ENCODE peak calls at places on chromosome X, in seven cellular contexts. S is RPMI7951, T is EH, D is Ammon's horn, K is fibroblast of the aortic adventitia, O is AG08395, L is amygdala. G is an unnamed sample.

GRCh38 chrX:63735882-63736281 is 49.1 kb downstream of the ARHGEF9 start:
- DNase-seq in L (no peak), O (peak), S (no peak), T (no peak), D (no peak), K (no peak), G (no peak)

GRCh38 chrX:84415155-84415554 is 87.1 kb downstream of the HDX start:
- DNase-seq in K (no peak), T (no peak), D (peak), O (no peak), L (no peak), S (no peak), G (no peak)

GRCh38 chrX:31854716-31855115 is 782.9 kb upstream of the FTHL17 start:
- DNase-seq in D (no peak), K (no peak), T (no peak), L (no peak), S (no peak), O (no peak), G (no peak)

GRCh38 chrX:48835524-48836329 is at the start of gene PCSK1N:
- DNase-seq in L (no peak), K (no peak), D (peak), T (no peak), O (no peak), S (no peak), G (peak)

GRCh38 chrX:153851981-153852380 is 21.6 kb upstream of the PDZD4 start:
- DNase-seq in O (no peak), T (no peak), K (no peak), L (no peak), S (no peak), D (no peak), G (no peak)

GRCh38 chrX:39335447-39336235 is 534.4 kb downstream of the MID1IP1 start:
- DNase-seq in S (peak), T (no peak), L (no peak), D (no peak), K (no peak), O (no peak), G (peak)

GRCh38 chrX:119155416-119156035 is 27.9 kb upstream of the KIAA1210 start:
- DNase-seq in L (no peak), T (peak), S (peak), O (peak), K (peak), D (no peak), G (peak)

GRCh38 chrX:11266329-11266830 is 26.8 kb upstream of the AMELX start:
- DNase-seq in O (no peak), K (no peak), S (no peak), T (no peak), L (no peak), D (no peak), G (no peak)

GRCh38 chrX:153384390-153384789 is 16.8 kb downstream of the PNMA6E start:
- DNase-seq in S (no peak), T (no peak), L (no peak), D (no peak), O (no peak), K (no peak), G (no peak)

GRCh38 chrX:39721570-39722279 is 376.0 kb downstream of the BCOR start:
- DNase-seq in S (no peak), T (peak), D (no peak), O (no peak), L (no peak), K (peak), G (no peak)

GRCh38 chrX:39519213-39519544 is 578.6 kb downstream of the BCOR start:
- DNase-seq in S (peak), K (peak), O (no peak), L (peak), T (peak), D (peak), G (no peak)

GRCh38 chrX:133248177-133248576 is 30.0 kb upstream of the TFDP3 start:
- DNase-seq in K (no peak), T (no peak), L (no peak), S (no peak), O (no peak), D (no peak), G (no peak)

GRCh38 chrX:153642313-153642654 is 4.7 kb upstream of the DUSP9 start:
- DNase-seq in S (no peak), D (no peak), T (peak), O (no peak), L (no peak), K (no peak), G (no peak)

GRCh38 chrX:11655282-11655985 is 10.3 kb downstream of the ARHGAP6 start:
- DNase-seq in D (no peak), T (no peak), L (no peak), O (no peak), S (no peak), K (no peak), G (no peak)

GRCh38 chrX:635428-636192 is 5.0 kb downstream of the SHOX start:
- DNase-seq in S (no peak), L (no peak), T (peak), O (no peak), K (no peak), D (no peak), G (no peak)

GRCh38 chrX:20361081-20361889 is 94.6 kb upstream of the RPS6KA3 start:
- DNase-seq in L (no peak), S (peak), O (peak), K (peak), T (peak), D (no peak), G (peak)

GRCh38 chrX:53184836-53185235 is 40.2 kb downstream of the KDM5C start:
- DNase-seq in S (peak), L (no peak), D (no peak), T (peak), K (no peak), O (peak), G (no peak)

GRCh38 chrX:3143043-3143799 is 102.0 kb downstream of the ARSF start:
- DNase-seq in D (no peak), K (no peak), O (no peak), S (peak), T (no peak), L (no peak), G (peak)

GRCh38 chrX:30627818-30628652 is 25.2 kb upstream of the GK start:
- DNase-seq in L (no peak), S (no peak), K (no peak), D (peak), T (no peak), O (no peak), G (no peak)

GRCh38 chrX:40832723-40833122 is 97.4 kb upstream of the MED14 start:
- DNase-seq in D (no peak), L (no peak), T (no peak), K (no peak), O (no peak), S (no peak), G (no peak)

GRCh38 chrX:63784902-63785692 is at the start of gene ARHGEF9:
- DNase-seq in S (peak), O (peak), K (no peak), T (peak), D (peak), L (peak), G (no peak)

GRCh38 chrX:134622056-134622812 is 36.0 kb downstream of the PLAC1 start:
- DNase-seq in S (peak), L (no peak), K (peak), T (peak), D (no peak), O (peak), G (peak)

GRCh38 chrX:69032601-69033000 is 132.7 kb downstream of the PJA1 start:
- DNase-seq in S (peak), O (no peak), K (no peak), T (no peak), D (no peak), L (no peak), G (no peak)

GRCh38 chrX:72308566-72309296 is 3.0 kb upstream of the CITED1 start:
- DNase-seq in S (peak), D (peak), L (peak), O (peak), K (peak), T (peak), G (peak)

GRCh38 chrX:77505227-77505626 is 58.0 kb downstream of the FGF16 start:
- DNase-seq in S (no peak), K (peak), L (no peak), D (no peak), O (no peak), T (peak), G (peak)

GRCh38 chrX:139945075-139945474 is 12.2 kb upstream of the ATP11C start:
- DNase-seq in S (no peak), K (no peak), T (no peak), O (no peak), L (no peak), D (no peak), G (no peak)

GRCh38 chrX:121121021-121121420 is 73.6 kb downstream of the GLUD2 start:
- DNase-seq in L (no peak), O (no peak), K (no peak), S (no peak), T (no peak), D (no peak), G (no peak)

GRCh38 chrX:64186974-64187761 is 18.3 kb downstream of the AMER1 start:
- DNase-seq in L (no peak), K (no peak), S (no peak), O (no peak), D (no peak), T (no peak), G (no peak)

GRCh38 chrX:16143968-16144367 is 20.6 kb downstream of the GRPR start:
- DNase-seq in K (peak), S (no peak), D (no peak), O (no peak), T (no peak), L (no peak), G (no peak)